ENCODE peak calls at places on chromosomes 11 and 22, in seven cellular contexts. R, Y, M, X, W, H and F are unnamed samples.

GRCh38 chr11:9758676-9759518 is 95.0 kb downstream of the SWAP70 start:
- DNase-seq in R (peak), Y (peak), M (peak), X (peak), W (peak), H (peak), F (peak)

GRCh38 chr11:113407163-113407562 is 19.6 kb downstream of the ANKK1 start:
- DNase-seq in R (no peak), Y (peak), M (no peak), X (no peak), W (no peak), H (no peak), F (no peak)

GRCh38 chr22:19723165-19723989 is at the start of gene GP1BB:
- DNase-seq in R (no peak), Y (no peak), M (peak), X (no peak), W (no peak), H (peak), F (no peak)

GRCh38 chr22:42399315-42400271 is 32.6 kb downstream of the NFAM1 start:
- DNase-seq in R (no peak), Y (peak), M (no peak), X (peak), W (peak), H (no peak), F (peak)

GRCh38 chr11:29628584-29628983 is 388.2 kb downstream of the KCNA4 start:
- DNase-seq in R (no peak), Y (no peak), M (no peak), X (no peak), W (no peak), H (no peak), F (no peak)

GRCh38 chr22:22666307-22667091 is 22.1 kb downstream of the GGTLC2 start:
- DNase-seq in R (no peak), Y (no peak), M (peak), X (no peak), W (peak), H (peak), F (peak)

GRCh38 chr22:24432059-24432853 is 4.9 kb downstream of the ADORA2A start:
- DNase-seq in R (no peak), Y (peak), M (peak), X (no peak), W (peak), H (no peak), F (no peak)

GRCh38 chr11:23957309-23957708 is 539.5 kb upstream of the LUZP2 start:
- DNase-seq in R (no peak), Y (no peak), M (no peak), X (no peak), W (no peak), H (no peak), F (no peak)

GRCh38 chr22:23401111-23401909 is 178.8 kb downstream of the IGLL1 start:
- DNase-seq in R (no peak), Y (no peak), M (no peak), X (no peak), W (no peak), H (no peak), F (no peak)

GRCh38 chr22:29329581-29329980 is 14.1 kb upstream of the RASL10A start:
- DNase-seq in R (no peak), Y (no peak), M (no peak), X (no peak), W (no peak), H (no peak), F (no peak)

GRCh38 chr22:18104566-18104965 is 6.0 kb upstream of the TUBA8 start:
- DNase-seq in R (no peak), Y (peak), M (no peak), X (no peak), W (peak), H (no peak), F (no peak)